ENCODE peak calls at places on chromosomes 4 and X, in nine cellular contexts. C is adipocyte, G is left lung, L is ovary, J is right cardiac atrium, H is HepG2, P is right lobe of liver, S is pancreas, I is mesendoderm. E is an unnamed sample.

GRCh38 chrX:68286980-68287379 is 146.3 kb downstream of the OPHN1 start:
- DNase-seq in C (no peak), L (no peak), H (no peak), J (no peak), I (no peak), S (no peak), G (no peak), P (no peak), E (no peak)

GRCh38 chrX:16711219-16712115 is 1.0 kb downstream of the CTPS2 start:
- DNase-seq in G (no peak), I (no peak), S (no peak), C (peak; percentile 10), L (no peak), P (no peak), J (no peak), H (peak; percentile 21), E (no peak)

GRCh38 chrX:149370097-149370496 is 135.0 kb downstream of the IDS start:
- DNase-seq in L (no peak), P (no peak), H (no peak), G (no peak), C (no peak), S (no peak), J (no peak), I (no peak), E (no peak)

GRCh38 chr4:5160668-5161067 is 109.4 kb downstream of the STK32B start:
- DNase-seq in I (no peak), L (no peak), G (no peak), C (no peak), P (no peak), S (no peak), H (no peak), J (no peak), E (no peak)

GRCh38 chrX:41178201-41178600 is 93.0 kb downstream of the USP9X start:
- DNase-seq in P (no peak), G (no peak), H (no peak), J (no peak), I (no peak), S (no peak), C (no peak), L (no peak), E (no peak)

GRCh38 chrX:108426262-108426661 is 12.0 kb downstream of the COL4A6 start:
- DNase-seq in S (no peak), C (no peak), G (no peak), H (no peak), L (no peak), I (peak; percentile 79), J (no peak), P (no peak), E (no peak)

GRCh38 chrX:4764888-4765287 is 1051.4 kb upstream of the PRKX start:
- DNase-seq in I (peak; percentile 1), J (no peak), C (no peak), P (no peak), H (no peak), G (no peak), S (no peak), L (no peak), E (no peak)

GRCh38 chrX:130975947-130976346 is 72.9 kb upstream of the ENOX2 start:
- DNase-seq in H (peak; percentile 24), C (peak; percentile 60), P (no peak), I (peak; percentile 15), J (no peak), S (peak; percentile 2), L (no peak), G (no peak), E (no peak)

GRCh38 chr4:155906554-155907247 is 3.2 kb downstream of the TDO2 start:
- DNase-seq in L (no peak), H (no peak), I (no peak), C (peak; percentile 100), P (no peak), J (peak; percentile 17), G (no peak), S (peak; percentile 11), E (no peak)

GRCh38 chr4:1713003-1713397 is 881 bp upstream of the SLBP start:
- DNase-seq in G (no peak), H (no peak), S (no peak), P (no peak), L (no peak), C (no peak), J (no peak), I (peak; percentile 76), E (no peak)

GRCh38 chr4:174136013-174136412 is 147.5 kb downstream of the FBXO8 start:
- DNase-seq in L (no peak), H (no peak), C (peak; percentile 68), S (no peak), I (peak; percentile 31), G (no peak), P (no peak), J (no peak), E (no peak)

GRCh38 chr4:176065365-176066249 is at the start of gene WDR17:
- DNase-seq in I (peak; percentile 99), P (peak; percentile 73), C (peak; percentile 85), H (no peak), S (peak; percentile 91), L (peak; percentile 85), J (peak; percentile 90), G (peak; percentile 94), E (peak; percentile 95)

GRCh38 chr4:85398276-85398675 is 76.7 kb upstream of the ARHGAP24 start:
- DNase-seq in I (peak; percentile 91), P (no peak), L (no peak), J (peak; percentile 18), C (peak; percentile 72), H (no peak), G (no peak), S (no peak), E (no peak)

GRCh38 chrX:24145340-24146186 is 4.0 kb upstream of the ZFX start:
- DNase-seq in G (no peak), C (peak; percentile 66), P (no peak), S (no peak), I (no peak), L (no peak), J (no peak), H (peak; percentile 18), E (no peak)

DNA sequence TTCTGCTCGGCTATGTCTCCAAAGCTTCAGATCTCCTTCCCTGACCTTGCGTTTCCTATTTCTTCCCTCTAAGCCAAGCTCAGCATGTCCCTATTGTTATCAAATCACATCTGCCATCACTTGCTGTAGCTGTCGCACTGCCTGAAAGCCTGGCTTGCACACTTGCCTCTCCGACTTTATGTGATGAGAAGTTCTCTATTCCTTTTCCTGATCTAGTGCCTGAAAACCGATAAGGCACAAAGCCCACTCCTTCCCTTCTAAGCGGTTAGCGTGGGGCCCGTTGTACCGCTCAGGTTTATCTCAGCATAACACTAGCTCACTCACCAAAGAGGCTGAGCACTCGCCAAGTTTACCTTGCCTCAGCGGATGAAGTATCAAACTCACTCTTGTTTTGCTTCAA is 816 bp downstream of the NMU start:
- DNase-seq in G (no peak), L (no peak), C (no peak), I (peak; percentile 44), S (no peak), H (no peak), J (no peak), P (no peak), E (no peak)
- H3K4me3 ChIP-seq in G (no peak overlapping the region), L (no peak overlapping the region), C (no peak overlapping the region), I (peak overlapping the region; percentile 44), S (no peak overlapping the region), H (no peak overlapping the region), J (no peak overlapping the region), P (no peak overlapping the region), E (no peak overlapping the region)

GRCh38 chr4:41204400-41204978 is 9.9 kb downstream of the APBB2 start:
- DNase-seq in S (peak; percentile 51), J (peak; percentile 38), H (peak; percentile 30), L (no peak), I (peak; percentile 73), P (peak; percentile 81), G (no peak), C (peak; percentile 59), E (no peak)
- H3K4me1 ChIP-seq in S (peaks cover 14% of the 10 kb centered on the region), J (peaks cover 13% of the 10 kb centered on the region), H (peaks cover 44% of the 10 kb centered on the region), L (peaks cover 22% of the 10 kb centered on the region), I (peaks cover 14% of the 10 kb centered on the region), P (peaks cover 15% of the 10 kb centered on the region), G (peaks cover 26% of the 10 kb centered on the region), C (peaks cover 77% of the 10 kb centered on the region), E (peaks cover 23% of the 10 kb centered on the region)

GRCh38 chr4:183399166-183399565 is 45.3 kb upstream of the CDKN2AIP start:
- DNase-seq in H (no peak), S (no peak), C (no peak), I (no peak), P (no peak), G (no peak), L (no peak), J (no peak), E (no peak)

GRCh38 chr4:183400035-183400434 is 44.4 kb upstream of the CDKN2AIP start:
- DNase-seq in C (no peak), I (no peak), L (no peak), H (no peak), J (no peak), P (no peak), G (no peak), S (no peak), E (no peak)

GRCh38 chr4:183397741-183398297 is 46.6 kb upstream of the CDKN2AIP start:
- DNase-seq in S (no peak), P (no peak), J (no peak), G (no peak), L (no peak), H (no peak), I (no peak), C (no peak), E (no peak)

GRCh38 chr4:183399616-183400015 is 44.8 kb upstream of the CDKN2AIP start:
- DNase-seq in G (no peak), S (no peak), J (no peak), L (no peak), P (no peak), I (no peak), C (no peak), H (no peak), E (no peak)

GRCh38 chr4:183398298-183399129 is 45.9 kb upstream of the CDKN2AIP start:
- DNase-seq in H (peak; percentile 51), I (peak; percentile 85), C (peak; percentile 87), J (peak; percentile 80), L (peak; percentile 58), S (peak; percentile 58), P (peak; percentile 79), G (peak; percentile 95), E (peak; percentile 93)
- H3K4me3 ChIP-seq in H (peak overlapping the region; percentile 50), I (no peak overlapping the region), C (peak overlapping the region; percentile 82), J (peak overlapping the region; percentile 63), L (peak overlapping the region; percentile 33), S (peak overlapping the region; percentile 28), P (peak overlapping the region; percentile 57), G (peak overlapping the region; percentile 37), E (peak overlapping the region; percentile 48)

GRCh38 chrX:100410901-100411801 is 1.1 kb upstream of the PCDH19 start:
- DNase-seq in S (no peak), L (no peak), P (no peak), G (peak; percentile 58), J (no peak), I (no peak), H (no peak), C (no peak), E (no peak)

GRCh38 chrX:100407784-100408642 is 2.1 kb downstream of the PCDH19 start:
- DNase-seq in P (no peak), G (no peak), H (no peak), I (no peak), S (no peak), J (no peak), C (no peak), L (no peak), E (no peak)

GRCh38 chrX:100410083-100410590 is at the start of gene PCDH19:
- DNase-seq in C (peak; percentile 60), G (peak; percentile 71), P (peak; percentile 58), L (peak; percentile 73), I (peak; percentile 78), S (peak; percentile 26), J (peak; percentile 66), H (no peak), E (peak; percentile 81)

GRCh38 chrX:100408643-100409315 is 1.3 kb downstream of the PCDH19 start:
- DNase-seq in P (no peak), G (no peak), L (peak; percentile 28), H (no peak), C (no peak), I (no peak), J (no peak), S (no peak), E (no peak)

GRCh38 chrX:100409316-100410082 is 574 bp downstream of the PCDH19 start:
- DNase-seq in C (peak; percentile 21), S (no peak), I (no peak), H (no peak), L (no peak), G (no peak), J (no peak), P (no peak), E (no peak)
- H3K4me1 ChIP-seq in C (no peaks in the 10 kb centered on the region), S (no peaks in the 10 kb centered on the region), I (no peaks in the 10 kb centered on the region), H (no peaks in the 10 kb centered on the region), L (peaks cover 2% of the 10 kb centered on the region), G (peaks cover 7% of the 10 kb centered on the region), J (no peaks in the 10 kb centered on the region), P (no peaks in the 10 kb centered on the region), E (no peaks in the 10 kb centered on the region)

E was measured in spleen.